ENCODE peak calls at places on chromosomes 5 and 9, in eight cellular contexts. V is transverse colon, K is Peyer's patch, D is left ventricle myocardium inferior, O is dorsolateral prefrontal cortex, N is heart left ventricle, T is mammary epithelial cell, Q is heart right ventricle. X is an unnamed sample.

GRCh38 chr5:94983861-94984535 is 300.9 kb downstream of the MCTP1 start:
- DNase-seq in V (no peak), K (no peak), D (no peak), O (no peak), N (no peak), T (peak), Q (no peak), X (no peak)

GRCh38 chr9:35757527-35758275 is 3.6 kb upstream of the MSMP start:
- DNase-seq in V (no peak), K (no peak), D (no peak), O (peak), N (peak), T (no peak), Q (no peak), X (no peak)

GRCh38 chr5:72693546-72693945 is 122.9 kb upstream of the TNPO1 start:
- DNase-seq in V (no peak), K (no peak), D (no peak), O (no peak), N (no peak), T (no peak), Q (no peak), X (no peak)

GRCh38 chr5:174446988-174447387 is 277.4 kb upstream of the MSX2 start:
- DNase-seq in V (no peak), K (no peak), D (no peak), O (no peak), N (no peak), T (no peak), Q (no peak), X (no peak)

GRCh38 chr9:70362952-70363351 is 51.5 kb downstream of the KLF9 start:
- DNase-seq in V (no peak), K (no peak), D (no peak), O (no peak), N (no peak), T (peak), Q (no peak), X (no peak)

GRCh38 chr5:163867738-163868137 is 362.3 kb downstream of the MAT2B start:
- DNase-seq in V (no peak), K (no peak), D (no peak), O (no peak), N (no peak), T (no peak), Q (no peak), X (no peak)

GRCh38 chr5:93580387-93581100 is 475 bp downstream of the NR2F1-AS1 start:
- DNase-seq in V (no peak), K (peak), D (no peak), O (no peak), N (no peak), T (peak), Q (no peak), X (no peak)

GRCh38 chr5:65172486-65173129 is 309.1 kb downstream of the ADAMTS6 start:
- DNase-seq in V (no peak), K (no peak), D (no peak), O (no peak), N (no peak), T (peak), Q (no peak), X (no peak)

GRCh38 chr5:43316421-43316820 is 3.2 kb upstream of the HMGCS1 start:
- DNase-seq in V (no peak), K (no peak), D (no peak), O (no peak), N (no peak), T (no peak), Q (no peak), X (no peak)

GRCh38 chr9:97500765-97501176 is 695 bp upstream of the TMOD1 start:
- DNase-seq in V (no peak), K (no peak), D (no peak), O (no peak), N (no peak), T (no peak), Q (no peak), X (no peak)
- H3K4me3 ChIP-seq in V (peak), K (peak), D (peak), O (peak), N (peak), T (peak), Q (peak), X (peak)

GRCh38 chr5:150124596-150124995 is 31.0 kb downstream of the PDGFRB start:
- DNase-seq in V (no peak), K (no peak), D (no peak), O (no peak), N (no peak), T (no peak), Q (no peak), X (no peak)

GRCh38 chr5:150124111-150124557 is 31.5 kb downstream of the PDGFRB start:
- DNase-seq in V (no peak), K (no peak), D (no peak), O (no peak), N (no peak), T (no peak), Q (no peak), X (no peak)

GRCh38 chr5:150121448-150122157 is 34.0 kb downstream of the PDGFRB start:
- DNase-seq in V (no peak), K (no peak), D (no peak), O (no peak), N (no peak), T (no peak), Q (no peak), X (no peak)

GRCh38 chr5:150122158-150122510 is 33.5 kb downstream of the PDGFRB start:
- DNase-seq in V (peak), K (peak), D (no peak), O (no peak), N (no peak), T (peak), Q (no peak), X (no peak)

GRCh38 chr5:150122536-150123481 is 32.8 kb downstream of the PDGFRB start:
- DNase-seq in V (no peak), K (peak), D (no peak), O (no peak), N (no peak), T (no peak), Q (no peak), X (no peak)
- H3K27ac ChIP-seq in V (no peak), K (no peak), D (no peak), O (peak), N (no peak), T (no peak), Q (no peak), X (no peak)

GRCh38 chr9:129382281-129383004 is 204.4 kb upstream of the IER5L start:
- DNase-seq in V (no peak), K (no peak), D (no peak), O (no peak), N (no peak), T (no peak), Q (no peak), X (no peak)

GRCh38 chr9:129384887-129385614 is 207.0 kb upstream of the IER5L start:
- DNase-seq in V (no peak), K (no peak), D (no peak), O (no peak), N (no peak), T (no peak), Q (no peak), X (no peak)

GRCh38 chr9:129384138-129384886 is 206.3 kb upstream of the IER5L start:
- DNase-seq in V (no peak), K (no peak), D (no peak), O (no peak), N (no peak), T (no peak), Q (no peak), X (no peak)

GRCh38 chr9:129383005-129383414 is 204.9 kb upstream of the IER5L start:
- DNase-seq in V (peak), K (peak), D (peak), O (no peak), N (peak), T (peak), Q (peak), X (no peak)

DNA sequence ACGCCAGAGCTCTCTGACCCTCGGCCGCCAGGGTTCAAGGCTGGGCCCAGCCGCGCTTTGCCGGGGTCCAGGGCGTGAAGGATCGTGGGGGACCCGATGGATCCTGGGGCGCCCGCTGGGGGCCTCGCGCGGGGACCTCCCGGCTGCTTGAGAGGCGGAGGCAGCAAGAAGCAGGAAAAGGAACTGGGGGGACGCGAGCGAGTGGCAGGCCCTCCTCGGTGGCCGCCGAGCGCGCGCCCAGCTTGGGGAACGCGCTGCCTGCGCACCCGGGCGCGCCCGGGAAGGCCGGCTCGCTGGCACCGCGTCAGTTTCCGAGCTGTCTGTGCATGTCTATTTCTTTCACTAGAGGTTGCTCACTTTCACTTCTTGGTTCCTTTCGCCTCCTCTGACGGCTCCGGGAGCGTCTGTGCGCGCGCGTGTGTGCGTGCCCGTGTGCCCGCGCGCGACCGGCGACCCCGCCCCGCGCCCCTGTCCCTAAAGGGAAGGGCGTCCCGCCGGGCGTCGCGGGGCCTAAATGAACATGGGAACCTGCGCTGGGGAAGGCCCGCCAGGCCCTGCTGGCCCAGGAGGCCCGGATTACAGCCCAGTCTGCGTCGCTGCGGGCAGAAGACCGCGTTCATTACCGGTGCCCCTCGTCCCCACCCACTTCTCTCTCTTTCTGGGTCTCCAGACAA is 205.5 kb upstream of the IER5L start:
- DNase-seq in V (peak), K (peak), D (peak), O (peak), N (peak), T (peak), Q (peak), X (peak)
- TF ChIP-seq CTCF in V (peak), K (no peak), D (peak), O (no peak), N (peak), T (no peak), Q (peak), X (peak)

DNA sequence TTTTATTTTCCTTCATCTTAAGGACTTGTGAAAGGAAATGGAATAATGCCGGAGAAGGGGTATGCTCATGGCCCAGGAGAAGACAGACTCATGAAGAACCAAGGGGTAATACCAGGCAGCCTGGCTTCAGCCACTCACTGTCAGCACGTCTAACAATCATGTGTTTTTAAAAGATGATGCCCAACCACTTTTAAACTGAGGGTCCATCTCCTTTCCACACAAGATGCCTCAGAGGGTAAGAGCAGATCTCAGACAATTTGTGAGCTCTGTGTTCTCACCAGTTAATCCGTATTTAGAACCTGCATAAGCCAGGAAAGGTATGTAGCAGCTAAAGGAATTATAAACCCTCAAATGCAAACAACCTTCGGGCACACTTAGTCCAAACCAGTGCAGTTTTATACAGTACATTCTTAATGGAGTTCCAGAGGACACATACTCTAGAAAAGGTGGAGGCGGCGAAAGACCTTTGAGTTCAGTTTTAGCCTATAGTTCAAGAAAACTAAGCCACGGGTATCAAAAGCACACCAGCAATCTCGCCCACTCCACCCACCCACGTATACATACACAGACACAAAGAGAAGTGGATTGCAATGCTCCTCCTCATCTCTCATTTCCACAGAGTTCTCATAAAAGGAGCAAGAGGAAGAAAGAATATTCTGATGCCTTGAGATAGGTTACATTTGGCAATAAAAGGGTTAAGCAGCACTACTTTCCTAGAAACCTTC is 2.6 kb downstream of the DIAPH1 start:
- DNase-seq in V (no peak), K (no peak), D (no peak), O (no peak), N (no peak), T (no peak), Q (no peak), X (no peak)
- H3K4me3 ChIP-seq in V (no peak), K (no peak), D (peak), O (peak), N (peak), T (peak), Q (peak), X (peak)

GRCh38 chr5:57033503-57033902 is 81.6 kb upstream of the MIER3 start:
- DNase-seq in V (no peak), K (no peak), D (no peak), O (no peak), N (no peak), T (no peak), Q (no peak), X (no peak)
- H3K27ac ChIP-seq in V (peak), K (peak), D (no peak), O (no peak), N (no peak), T (no peak), Q (no peak), X (no peak)

GRCh38 chr9:120303519-120303918 is 276.4 kb downstream of the CDK5RAP2 start:
- DNase-seq in V (no peak), K (no peak), D (no peak), O (no peak), N (no peak), T (no peak), Q (no peak), X (no peak)

GRCh38 chr9:120294003-120294402 is 286.0 kb downstream of the CDK5RAP2 start:
- DNase-seq in V (no peak), K (no peak), D (no peak), O (no peak), N (no peak), T (no peak), Q (no peak), X (no peak)

DNA sequence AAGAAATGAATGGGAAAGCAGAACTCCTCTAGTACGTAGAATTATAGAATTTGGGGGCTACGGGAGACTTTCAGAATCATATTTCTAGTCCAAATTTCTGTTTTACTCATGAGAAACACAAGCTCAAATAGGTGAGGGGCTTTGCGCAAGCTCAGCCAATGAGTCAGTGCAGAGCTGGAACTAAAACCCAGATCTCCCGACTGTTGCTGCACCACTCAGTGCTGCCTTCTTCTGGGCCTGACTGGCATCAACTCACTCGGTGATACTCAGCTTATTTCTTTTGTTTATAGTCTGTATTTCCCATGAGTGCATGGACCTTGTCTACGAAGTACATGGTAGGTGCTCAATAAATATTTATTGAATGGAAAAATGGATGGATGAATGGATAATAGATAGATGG is 280.2 kb downstream of the CDK5RAP2 start:
- DNase-seq in V (no peak), K (no peak), D (no peak), O (no peak), N (no peak), T (no peak), Q (no peak), X (no peak)
- TF ChIP-seq CTCF in V (no peak), K (no peak), D (no peak), O (no peak), N (no peak), T (no peak), Q (no peak), X (no peak)

GRCh38 chr9:372143-372542 is 157.5 kb downstream of the DOCK8 start:
- DNase-seq in V (no peak), K (no peak), D (no peak), O (no peak), N (no peak), T (no peak), Q (no peak), X (no peak)
- H3K4me3 ChIP-seq in V (no peak), K (no peak), D (no peak), O (no peak), N (no peak), T (no peak), Q (no peak), X (no peak)

GRCh38 chr9:132946624-132947295 is 2.3 kb upstream of the TSC1 start:
- DNase-seq in V (no peak), K (no peak), D (no peak), O (no peak), N (peak), T (no peak), Q (no peak), X (no peak)

GRCh38 chr9:132943677-132944293 is 631 bp downstream of the TSC1 start:
- DNase-seq in V (peak), K (no peak), D (no peak), O (no peak), N (no peak), T (peak), Q (no peak), X (no peak)

GRCh38 chr9:132944294-132945185 is at the start of gene TSC1:
- DNase-seq in V (peak), K (peak), D (peak), O (peak), N (peak), T (peak), Q (peak), X (peak)

GRCh38 chr9:132946216-132946615 is 1.8 kb upstream of the TSC1 start:
- DNase-seq in V (no peak), K (no peak), D (no peak), O (no peak), N (no peak), T (no peak), Q (no peak), X (no peak)

GRCh38 chr9:132945186-132946130 is 1.0 kb upstream of the TSC1 start:
- DNase-seq in V (no peak), K (no peak), D (no peak), O (no peak), N (no peak), T (no peak), Q (no peak), X (no peak)
- H3K27ac ChIP-seq in V (peak), K (peak), D (peak), O (peak), N (peak), T (no peak), Q (peak), X (peak)

GRCh38 chr9:757246-757881 is 84.1 kb upstream of the DMRT1 start:
- DNase-seq in V (peak), K (no peak), D (no peak), O (no peak), N (no peak), T (peak), Q (no peak), X (no peak)
- TF ChIP-seq CTCF in V (peak), K (peak), D (peak), O (peak), N (peak), T (peak), Q (peak), X (peak)